ENCODE peak calls at places on chromosomes 1 and 21, in ten cellular contexts. Y is activated naive CD8-positive, alpha-beta T cell treated with anti-CD3 and anti-CD28 coated beads, Interleukin-2, amount 50 U/mL, for 16 hours; V is activated T-helper 1 cell treated with anti-CD3 and anti-CD28 coated beads, Interleukin-2, amount 50 U/mL, for 16 hours; D is anterior cingulate cortex; I is amygdala; T is fibroblast of lung; U is activated CD4-positive, alpha-beta T cell treated with anti-CD3 and anti-CD28 coated beads for 4 hours; B is NCI-H345; N is AG08396; W is NCI-H2029. A is an unnamed sample.

GRCh38 chr1:164602480-164603093 is 43.6 kb downstream of the PBX1 start:
- DNase-seq in T (peak), I (no peak), Y (no peak), U (no peak), W (peak), V (no peak), B (no peak), N (peak), D (peak), A (no peak)

GRCh38 chr1:153544453-153545066 is 1.0 kb downstream of the S100A4 start:
- DNase-seq in T (no peak), U (no peak), D (no peak), I (no peak), W (no peak), B (no peak), N (no peak), V (no peak), Y (no peak), A (no peak)

GRCh38 chr1:62321438-62321837 is 2.2 kb upstream of the KANK4 start:
- DNase-seq in I (no peak), Y (no peak), W (no peak), T (peak), D (no peak), U (no peak), B (no peak), V (no peak), N (peak), A (peak)

GRCh38 chr1:113074237-113074636 is 1.2 kb downstream of the LRIG2 start:
- DNase-seq in V (no peak), T (no peak), Y (no peak), I (no peak), N (no peak), U (no peak), D (no peak), W (no peak), B (no peak), A (no peak)

GRCh38 chr21:38126677-38127271 is 130.0 kb upstream of the KCNJ15 start:
- DNase-seq in I (no peak), U (peak), Y (peak), T (peak), N (peak), B (peak), V (peak), W (peak), D (no peak), A (no peak)

GRCh38 chr1:45200906-45201500 is 5.4 kb downstream of the ZSWIM5 start:
- DNase-seq in V (no peak), I (no peak), Y (no peak), W (no peak), N (no peak), D (no peak), B (no peak), T (no peak), U (no peak), A (no peak)

GRCh38 chr1:16076871-16077250 is 3.4 kb upstream of the FAM131C start:
- DNase-seq in W (no peak), U (no peak), Y (no peak), V (no peak), D (no peak), N (no peak), I (no peak), T (peak), B (no peak), A (no peak)

GRCh38 chr1:203289281-203289981 is 15.9 kb upstream of the BTG2 start:
- DNase-seq in W (no peak), Y (peak), B (no peak), N (no peak), D (peak), V (peak), U (peak), T (no peak), I (no peak), A (no peak)

GRCh38 chr1:11272842-11273594 is at the start of gene UBIAD1:
- DNase-seq in N (peak), B (peak), T (peak), Y (peak), I (peak), W (peak), D (peak), U (peak), V (peak), A (peak)

GRCh38 chr1:152516082-152516481 is 1.8 kb downstream of the CRCT1 start:
- DNase-seq in B (no peak), V (no peak), Y (no peak), W (no peak), D (no peak), T (no peak), U (no peak), I (no peak), N (no peak), A (no peak)

GRCh38 chr1:112840631-112841624 is 115.1 kb downstream of the SLC16A1 start:
- DNase-seq in T (no peak), I (no peak), V (no peak), Y (no peak), N (no peak), U (no peak), B (peak), W (peak), D (no peak), A (no peak)

GRCh38 chr1:184559117-184559713 is 172.4 kb downstream of the C1orf21 start:
- DNase-seq in Y (no peak), D (no peak), B (no peak), N (no peak), V (no peak), I (no peak), U (no peak), T (no peak), W (no peak), A (no peak)

GRCh38 chr1:165036403-165036802 is 320.1 kb downstream of the LMX1A start:
- DNase-seq in I (no peak), Y (no peak), B (no peak), U (no peak), D (no peak), V (no peak), N (no peak), T (no peak), W (no peak), A (no peak)

GRCh38 chr1:3881191-3881475 is 18.9 kb downstream of the C1orf174 start:
- DNase-seq in V (no peak), I (no peak), Y (no peak), D (no peak), U (no peak), N (no peak), T (no peak), B (no peak), W (no peak), A (no peak)

GRCh38 chr1:37958690-37959089 is 11.8 kb upstream of the INPP5B start:
- DNase-seq in V (no peak), U (no peak), W (no peak), I (no peak), T (peak), N (peak), Y (no peak), D (no peak), B (no peak), A (peak)

GRCh38 chr21:31045841-31046240 is 7.6 kb upstream of the KRTAP19-8 start:
- DNase-seq in W (no peak), U (no peak), N (no peak), V (no peak), Y (no peak), D (no peak), I (no peak), B (no peak), T (no peak), A (no peak)

GRCh38 chr21:37043818-37044217 is 29.1 kb downstream of the PIGP start:
- DNase-seq in B (no peak), Y (no peak), D (no peak), N (no peak), I (no peak), V (no peak), T (no peak), W (no peak), U (no peak), A (no peak)

GRCh38 chr1:153380711-153381110 is 5.3 kb upstream of the S100A12 start:
- DNase-seq in W (no peak), B (no peak), D (no peak), I (no peak), N (no peak), U (no peak), T (no peak), Y (no peak), V (no peak), A (no peak)